ENCODE peak calls at places on chromosome 10, in five cellular contexts. One of them, this sample, is unnamed.

GRCh38 chr10:129939416-129940275 is 24.4 kb downstream of the EBF3 start:
- DNase-seq in left ventricle myocardium inferior: peak
- DNase-seq in bronchial epithelial cell: no peak
- DNase-seq in epithelial cell of esophagus: no peak
- DNase-seq in colonic mucosa: no peak
- DNase-seq in this sample: no peak

GRCh38 chr10:636769-637168 is 52.7 kb downstream of the DIP2C start:
- DNase-seq in left ventricle myocardium inferior: no peak
- DNase-seq in bronchial epithelial cell: no peak
- DNase-seq in epithelial cell of esophagus: no peak
- DNase-seq in colonic mucosa: no peak
- DNase-seq in this sample: no peak

GRCh38 chr10:34578468-34578867 is 236.6 kb downstream of the PARD3 start:
- DNase-seq in left ventricle myocardium inferior: no peak
- DNase-seq in bronchial epithelial cell: no peak
- DNase-seq in epithelial cell of esophagus: no peak
- DNase-seq in colonic mucosa: no peak
- DNase-seq in this sample: no peak

GRCh38 chr10:109866168-109866994 is 56.9 kb downstream of the XPNPEP1 start:
- DNase-seq in left ventricle myocardium inferior: peak
- DNase-seq in bronchial epithelial cell: no peak
- DNase-seq in epithelial cell of esophagus: no peak
- DNase-seq in colonic mucosa: peak
- DNase-seq in this sample: peak

GRCh38 chr10:78411716-78412115 is 378.1 kb downstream of the RPS24 start:
- DNase-seq in left ventricle myocardium inferior: no peak
- DNase-seq in bronchial epithelial cell: no peak
- DNase-seq in epithelial cell of esophagus: no peak
- DNase-seq in colonic mucosa: no peak
- DNase-seq in this sample: no peak

GRCh38 chr10:123997486-123998196 is 95.8 kb downstream of the CHST15 start:
- DNase-seq in left ventricle myocardium inferior: no peak
- DNase-seq in bronchial epithelial cell: peak
- DNase-seq in epithelial cell of esophagus: peak
- DNase-seq in colonic mucosa: no peak
- DNase-seq in this sample: peak

GRCh38 chr10:10782603-10783002 is 235.1 kb upstream of the CELF2 start:
- DNase-seq in left ventricle myocardium inferior: no peak
- DNase-seq in bronchial epithelial cell: peak
- DNase-seq in epithelial cell of esophagus: peak
- DNase-seq in colonic mucosa: no peak
- DNase-seq in this sample: peak

GRCh38 chr10:78763651-78764395 is 304.9 kb upstream of the ZMIZ1 start:
- DNase-seq in left ventricle myocardium inferior: peak
- DNase-seq in bronchial epithelial cell: no peak
- DNase-seq in epithelial cell of esophagus: peak
- DNase-seq in colonic mucosa: no peak
- DNase-seq in this sample: no peak

GRCh38 chr10:31242902-31243301 is 76.1 kb upstream of the ZEB1 start:
- DNase-seq in left ventricle myocardium inferior: no peak
- DNase-seq in bronchial epithelial cell: peak
- DNase-seq in epithelial cell of esophagus: peak
- DNase-seq in colonic mucosa: no peak
- DNase-seq in this sample: peak

GRCh38 chr10:109880886-109881467 is 42.3 kb downstream of the XPNPEP1 start:
- DNase-seq in left ventricle myocardium inferior: no peak
- DNase-seq in bronchial epithelial cell: no peak
- DNase-seq in epithelial cell of esophagus: no peak
- DNase-seq in colonic mucosa: no peak
- DNase-seq in this sample: no peak

GRCh38 chr10:131264110-131264788 is 47.3 kb downstream of the TCERG1L start:
- DNase-seq in left ventricle myocardium inferior: no peak
- DNase-seq in bronchial epithelial cell: no peak
- DNase-seq in epithelial cell of esophagus: no peak
- DNase-seq in colonic mucosa: no peak
- DNase-seq in this sample: no peak

GRCh38 chr10:68471063-68471585 is 649 bp downstream of the DNA2 start:
- DNase-seq in left ventricle myocardium inferior: no peak
- DNase-seq in bronchial epithelial cell: peak
- DNase-seq in epithelial cell of esophagus: peak
- DNase-seq in colonic mucosa: no peak
- DNase-seq in this sample: peak

GRCh38 chr10:132001238-132001977 is 19.7 kb upstream of the BNIP3 start:
- DNase-seq in left ventricle myocardium inferior: no peak
- DNase-seq in bronchial epithelial cell: peak
- DNase-seq in epithelial cell of esophagus: peak
- DNase-seq in colonic mucosa: no peak
- DNase-seq in this sample: no peak

GRCh38 chr10:71697938-71698709 is 21.5 kb downstream of the C10orf105 start:
- DNase-seq in left ventricle myocardium inferior: no peak
- DNase-seq in bronchial epithelial cell: no peak
- DNase-seq in epithelial cell of esophagus: no peak
- DNase-seq in colonic mucosa: no peak
- DNase-seq in this sample: no peak

GRCh38 chr10:4144802-4145201 is 359.8 kb upstream of the KLF6 start:
- DNase-seq in left ventricle myocardium inferior: no peak
- DNase-seq in bronchial epithelial cell: peak
- DNase-seq in epithelial cell of esophagus: peak
- DNase-seq in colonic mucosa: no peak
- DNase-seq in this sample: peak

GRCh38 chr10:47027812-47028260 is 116.6 kb downstream of the PTPN20 start:
- DNase-seq in left ventricle myocardium inferior: no peak
- DNase-seq in bronchial epithelial cell: no peak
- DNase-seq in epithelial cell of esophagus: no peak
- DNase-seq in colonic mucosa: no peak
- DNase-seq in this sample: no peak

GRCh38 chr10:36722777-36723176 is 402.6 kb upstream of the ANKRD30A start:
- DNase-seq in left ventricle myocardium inferior: no peak
- DNase-seq in bronchial epithelial cell: no peak
- DNase-seq in epithelial cell of esophagus: no peak
- DNase-seq in colonic mucosa: no peak
- DNase-seq in this sample: no peak

GRCh38 chr10:70843776-70844489 is 28.2 kb downstream of the SGPL1 start:
- DNase-seq in left ventricle myocardium inferior: no peak
- DNase-seq in bronchial epithelial cell: peak
- DNase-seq in epithelial cell of esophagus: no peak
- DNase-seq in colonic mucosa: no peak
- DNase-seq in this sample: no peak

GRCh38 chr10:23331567-23332290 is 12.9 kb downstream of the C10orf67 start:
- DNase-seq in left ventricle myocardium inferior: no peak
- DNase-seq in bronchial epithelial cell: peak
- DNase-seq in epithelial cell of esophagus: peak
- DNase-seq in colonic mucosa: no peak
- DNase-seq in this sample: peak

GRCh38 chr10:116836087-116836486 is 13.2 kb upstream of the ENO4 start:
- DNase-seq in left ventricle myocardium inferior: no peak
- DNase-seq in bronchial epithelial cell: no peak
- DNase-seq in epithelial cell of esophagus: no peak
- DNase-seq in colonic mucosa: no peak
- DNase-seq in this sample: no peak

GRCh38 chr10:29830526-29831512 is 196.0 kb upstream of the SVIL start:
- DNase-seq in left ventricle myocardium inferior: no peak
- DNase-seq in bronchial epithelial cell: no peak
- DNase-seq in epithelial cell of esophagus: no peak
- DNase-seq in colonic mucosa: no peak
- DNase-seq in this sample: no peak

GRCh38 chr10:96205580-96205979 is 65.8 kb downstream of the BLNK start:
- DNase-seq in left ventricle myocardium inferior: no peak
- DNase-seq in bronchial epithelial cell: no peak
- DNase-seq in epithelial cell of esophagus: no peak
- DNase-seq in colonic mucosa: no peak
- DNase-seq in this sample: no peak

GRCh38 chr10:124896751-124897150 is 45.2 kb upstream of the ZRANB1 start:
- DNase-seq in left ventricle myocardium inferior: no peak
- DNase-seq in bronchial epithelial cell: no peak
- DNase-seq in epithelial cell of esophagus: no peak
- DNase-seq in colonic mucosa: no peak
- DNase-seq in this sample: no peak

GRCh38 chr10:112771733-112772132 is 178.3 kb upstream of the TCF7L2 start:
- DNase-seq in left ventricle myocardium inferior: no peak
- DNase-seq in bronchial epithelial cell: no peak
- DNase-seq in epithelial cell of esophagus: no peak
- DNase-seq in colonic mucosa: no peak
- DNase-seq in this sample: no peak

GRCh38 chr10:93461124-93461806 is 20.9 kb downstream of the MYOF start:
- DNase-seq in left ventricle myocardium inferior: no peak
- DNase-seq in bronchial epithelial cell: no peak
- DNase-seq in epithelial cell of esophagus: no peak
- DNase-seq in colonic mucosa: no peak
- DNase-seq in this sample: no peak

GRCh38 chr10:33524966-33525365 is 190.5 kb upstream of the NRP1 start:
- DNase-seq in left ventricle myocardium inferior: no peak
- DNase-seq in bronchial epithelial cell: peak
- DNase-seq in epithelial cell of esophagus: peak
- DNase-seq in colonic mucosa: no peak
- DNase-seq in this sample: no peak

GRCh38 chr10:80542053-80542452 is 4.4 kb downstream of the SH2D4B start:
- DNase-seq in left ventricle myocardium inferior: no peak
- DNase-seq in bronchial epithelial cell: peak
- DNase-seq in epithelial cell of esophagus: peak
- DNase-seq in colonic mucosa: no peak
- DNase-seq in this sample: no peak

GRCh38 chr10:126092806-126093205 is 196.4 kb downstream of the FANK1 start:
- DNase-seq in left ventricle myocardium inferior: no peak
- DNase-seq in bronchial epithelial cell: no peak
- DNase-seq in epithelial cell of esophagus: no peak
- DNase-seq in colonic mucosa: no peak
- DNase-seq in this sample: no peak

GRCh38 chr10:24462889-24463552 is 254.1 kb downstream of the KIAA1217 start:
- DNase-seq in left ventricle myocardium inferior: no peak
- DNase-seq in bronchial epithelial cell: no peak
- DNase-seq in epithelial cell of esophagus: no peak
- DNase-seq in colonic mucosa: no peak
- DNase-seq in this sample: peak

GRCh38 chr10:131206136-131206995 is 105.2 kb downstream of the TCERG1L start:
- DNase-seq in left ventricle myocardium inferior: no peak
- DNase-seq in bronchial epithelial cell: no peak
- DNase-seq in epithelial cell of esophagus: no peak
- DNase-seq in colonic mucosa: no peak
- DNase-seq in this sample: no peak

GRCh38 chr10:43867667-43868361 is 219.1 kb upstream of the ZNF32 start:
- DNase-seq in left ventricle myocardium inferior: no peak
- DNase-seq in bronchial epithelial cell: no peak
- DNase-seq in epithelial cell of esophagus: no peak
- DNase-seq in colonic mucosa: no peak
- DNase-seq in this sample: peak

GRCh38 chr10:99345350-99345749 is 16.2 kb downstream of the CNNM1 start:
- DNase-seq in left ventricle myocardium inferior: no peak
- DNase-seq in bronchial epithelial cell: no peak
- DNase-seq in epithelial cell of esophagus: no peak
- DNase-seq in colonic mucosa: no peak
- DNase-seq in this sample: no peak

GRCh38 chr10:24651923-24652322 is 71.8 kb downstream of the ARHGAP21 start:
- DNase-seq in left ventricle myocardium inferior: no peak
- DNase-seq in bronchial epithelial cell: no peak
- DNase-seq in epithelial cell of esophagus: no peak
- DNase-seq in colonic mucosa: no peak
- DNase-seq in this sample: no peak

GRCh38 chr10:3324572-3324971 is 152.0 kb upstream of the PITRM1 start:
- DNase-seq in left ventricle myocardium inferior: no peak
- DNase-seq in bronchial epithelial cell: no peak
- DNase-seq in epithelial cell of esophagus: no peak
- DNase-seq in colonic mucosa: no peak
- DNase-seq in this sample: peak

GRCh38 chr10:7111574-7111973 is 299.3 kb downstream of the SFMBT2 start:
- DNase-seq in left ventricle myocardium inferior: no peak
- DNase-seq in bronchial epithelial cell: peak
- DNase-seq in epithelial cell of esophagus: peak
- DNase-seq in colonic mucosa: no peak
- DNase-seq in this sample: peak

GRCh38 chr10:22988581-22989360 is 60.9 kb downstream of the ARMC3 start:
- DNase-seq in left ventricle myocardium inferior: peak
- DNase-seq in bronchial epithelial cell: peak
- DNase-seq in epithelial cell of esophagus: peak
- DNase-seq in colonic mucosa: peak
- DNase-seq in this sample: peak

GRCh38 chr10:69418052-69418752 is 1.5 kb upstream of the TACR2 start:
- DNase-seq in left ventricle myocardium inferior: no peak
- DNase-seq in bronchial epithelial cell: no peak
- DNase-seq in epithelial cell of esophagus: no peak
- DNase-seq in colonic mucosa: peak
- DNase-seq in this sample: no peak

GRCh38 chr10:70652761-70653657 is 19.3 kb upstream of the ADAMTS14 start:
- DNase-seq in left ventricle myocardium inferior: peak
- DNase-seq in bronchial epithelial cell: no peak
- DNase-seq in epithelial cell of esophagus: peak
- DNase-seq in colonic mucosa: no peak
- DNase-seq in this sample: peak

GRCh38 chr10:30387646-30388243 is 38.7 kb upstream of the MTPAP start:
- DNase-seq in left ventricle myocardium inferior: no peak
- DNase-seq in bronchial epithelial cell: peak
- DNase-seq in epithelial cell of esophagus: peak
- DNase-seq in colonic mucosa: no peak
- DNase-seq in this sample: peak

GRCh38 chr10:62492012-62492869 is 118.1 kb downstream of the ZNF365 start:
- DNase-seq in left ventricle myocardium inferior: no peak
- DNase-seq in bronchial epithelial cell: peak
- DNase-seq in epithelial cell of esophagus: peak
- DNase-seq in colonic mucosa: no peak
- DNase-seq in this sample: peak
- TF ChIP-seq CTCF in left ventricle myocardium inferior: peak
- TF ChIP-seq CTCF in bronchial epithelial cell: peak
- TF ChIP-seq CTCF in epithelial cell of esophagus: peak
- TF ChIP-seq CTCF in colonic mucosa: peak
- TF ChIP-seq CTCF in this sample: peak

GRCh38 chr10:104245066-104245632 is 9.5 kb upstream of the GSTO1 start:
- DNase-seq in left ventricle myocardium inferior: no peak
- DNase-seq in bronchial epithelial cell: no peak
- DNase-seq in epithelial cell of esophagus: no peak
- DNase-seq in colonic mucosa: no peak
- DNase-seq in this sample: no peak
- TF ChIP-seq CTCF in left ventricle myocardium inferior: no peak
- TF ChIP-seq CTCF in bronchial epithelial cell: no peak
- TF ChIP-seq CTCF in epithelial cell of esophagus: no peak
- TF ChIP-seq CTCF in colonic mucosa: no peak
- TF ChIP-seq CTCF in this sample: no peak

GRCh38 chr10:118365702-118366101 is 23.6 kb upstream of the FAM204A start:
- DNase-seq in left ventricle myocardium inferior: no peak
- DNase-seq in bronchial epithelial cell: peak
- DNase-seq in epithelial cell of esophagus: no peak
- DNase-seq in colonic mucosa: no peak
- DNase-seq in this sample: no peak
- TF ChIP-seq CTCF in left ventricle myocardium inferior: no peak
- TF ChIP-seq CTCF in bronchial epithelial cell: no peak
- TF ChIP-seq CTCF in epithelial cell of esophagus: no peak
- TF ChIP-seq CTCF in colonic mucosa: no peak
- TF ChIP-seq CTCF in this sample: no peak

GRCh38 chr10:74233281-74233680 is 82.3 kb downstream of the ADK start:
- DNase-seq in left ventricle myocardium inferior: no peak
- DNase-seq in bronchial epithelial cell: no peak
- DNase-seq in epithelial cell of esophagus: no peak
- DNase-seq in colonic mucosa: no peak
- DNase-seq in this sample: no peak

GRCh38 chr10:74238031-74238431 is 87.0 kb downstream of the ADK start:
- DNase-seq in left ventricle myocardium inferior: no peak
- DNase-seq in bronchial epithelial cell: peak
- DNase-seq in epithelial cell of esophagus: peak
- DNase-seq in colonic mucosa: no peak
- DNase-seq in this sample: no peak

GRCh38 chr10:74231375-74231774 is 80.4 kb downstream of the ADK start:
- DNase-seq in left ventricle myocardium inferior: no peak
- DNase-seq in bronchial epithelial cell: peak
- DNase-seq in epithelial cell of esophagus: peak
- DNase-seq in colonic mucosa: no peak
- DNase-seq in this sample: peak

GRCh38 chr10:74234569-74234968 is 83.5 kb downstream of the ADK start:
- DNase-seq in left ventricle myocardium inferior: no peak
- DNase-seq in bronchial epithelial cell: peak
- DNase-seq in epithelial cell of esophagus: no peak
- DNase-seq in colonic mucosa: no peak
- DNase-seq in this sample: no peak
- TF ChIP-seq CTCF in left ventricle myocardium inferior: peak
- TF ChIP-seq CTCF in bronchial epithelial cell: peak
- TF ChIP-seq CTCF in epithelial cell of esophagus: peak
- TF ChIP-seq CTCF in colonic mucosa: peak
- TF ChIP-seq CTCF in this sample: peak

This sample was measured in MCF 10A.